ENCODE peak calls at places on chromosomes 11 and 22, in five cellular contexts. W is MM.1S, Y is IMR-90, C is neural progenitor cell, T is SK-N-SH. E is an unnamed sample. For H3K4me1, the result is how much of the 10 kb centered on the place peaks cover.

GRCh38 chr22:38126928-38127668 is 16.6 kb upstream of the BAIAP2L2 start:
- DNase-seq in Y (no peak), C (peak), W (no peak), T (no peak), E (no peak)

GRCh38 chr11:129252621-129253020 is 60.5 kb upstream of the ARHGAP32 start:
- DNase-seq in C (peak), Y (no peak), W (no peak), T (no peak), E (no peak)

GRCh38 chr11:22192642-22193347 is at the start of gene ANO5:
- DNase-seq in C (peak), T (peak), Y (no peak), W (peak), E (no peak)

GRCh38 chr11:2901854-2902783 is 16.5 kb upstream of the CDKN1C start:
- DNase-seq in W (peak), C (peak), Y (peak), T (peak), E (peak)

GRCh38 chr11:33659370-33660139 is 41.1 kb downstream of the C11orf91 start:
- DNase-seq in Y (no peak), T (no peak), W (no peak), C (no peak), E (peak)

GRCh38 chr22:25447689-25448434 is 116.6 kb upstream of the GRK3 start:
- DNase-seq in T (peak), Y (peak), C (peak), W (peak), E (peak)

GRCh38 chr11:35260342-35260985 is 121.5 kb downstream of the CD44 start:
- DNase-seq in W (no peak), T (no peak), Y (peak), C (no peak), E (peak)

GRCh38 chr11:74932797-74933196 is 16.1 kb downstream of the XRRA1 start:
- DNase-seq in Y (peak), W (no peak), T (no peak), C (no peak), E (no peak)

GRCh38 chr11:5364214-5364613 is 12.9 kb downstream of the OR51B6 start:
- DNase-seq in W (no peak), Y (peak), T (no peak), C (no peak), E (no peak)

DNA sequence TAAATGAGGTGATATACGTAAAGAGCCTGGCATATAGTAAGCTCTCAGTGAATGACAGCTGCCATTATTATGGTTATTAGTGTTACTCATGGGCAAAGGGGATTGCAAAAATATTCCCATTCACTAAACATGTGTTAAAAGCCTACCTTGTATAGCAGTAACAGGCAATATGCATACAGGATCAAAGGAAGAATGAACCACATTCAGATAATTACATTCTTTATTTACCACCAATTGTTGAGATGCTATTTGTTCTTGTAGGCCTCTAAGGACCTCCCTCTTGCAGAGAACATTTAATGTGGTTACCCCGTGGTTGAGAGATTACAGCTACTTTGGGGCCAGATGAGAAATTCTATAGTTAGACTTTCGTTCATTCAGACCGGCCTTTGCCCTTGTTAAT is 82.7 kb upstream of the DRD2 start:
- DNase-seq in W (no peak), C (no peak), T (no peak), Y (no peak), E (no peak)
- H3K27ac ChIP-seq in W (no peak), C (no peak), T (no peak), Y (no peak), E (no peak)

DNA sequence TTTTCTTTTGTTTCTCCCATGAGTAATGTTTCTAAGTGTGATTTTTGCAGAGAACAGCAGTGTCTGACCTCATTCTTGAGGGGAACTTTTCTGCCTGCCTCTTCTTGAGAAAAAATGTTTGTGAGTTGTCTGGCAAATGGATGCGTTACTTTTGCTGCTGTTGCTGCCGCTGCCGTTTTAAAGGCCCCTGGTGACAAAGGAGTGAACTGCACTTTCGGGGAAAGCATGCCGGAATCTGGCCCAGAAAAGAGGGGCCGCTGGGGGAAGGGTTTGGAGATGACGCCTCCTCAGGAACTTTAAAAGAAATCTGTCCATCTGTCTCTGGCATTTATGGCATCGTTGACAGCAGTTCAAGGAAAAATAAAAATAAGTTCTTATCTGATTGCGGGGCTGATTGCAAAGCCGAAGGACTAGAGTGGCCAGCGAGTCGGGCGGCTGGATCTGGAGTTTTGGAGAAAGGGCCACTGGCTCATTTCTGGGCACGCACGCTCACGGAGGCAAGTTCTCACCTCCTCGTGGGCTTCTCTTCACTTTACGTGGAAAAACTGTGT is 16.5 kb downstream of the ZBTB16 start:
- DNase-seq in T (peak), Y (peak), W (no peak), C (peak), E (peak)
- H3K4me1 ChIP-seq in T (under half), Y (under half), W (under half), C (half or more), E (under half)

DNA sequence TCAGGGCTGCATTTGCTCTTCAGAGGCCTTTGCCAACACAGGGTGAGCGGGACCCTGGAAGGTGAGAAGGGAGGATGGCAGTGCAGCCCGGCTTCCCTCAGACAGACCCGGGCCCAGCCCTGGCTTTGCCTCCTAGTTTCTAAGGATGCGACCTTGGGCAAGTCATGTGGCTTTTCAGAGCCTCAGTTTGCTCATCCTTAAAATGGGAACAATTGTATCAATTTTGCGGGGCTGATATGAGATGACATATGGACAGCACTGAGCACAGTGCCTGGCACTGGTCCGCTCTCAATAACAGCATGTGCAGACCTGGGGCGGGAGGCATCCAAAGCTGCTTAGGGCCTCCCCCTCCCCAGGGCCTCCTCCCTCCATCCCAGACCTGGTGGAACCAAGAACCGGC is 74.7 kb upstream of the THY1 start:
- DNase-seq in T (no peak), W (no peak), C (no peak), Y (no peak), E (no peak)
- H3K9ac ChIP-seq in T (no peak), W (no peak), C (no peak), Y (no peak), E (no peak)

DNA sequence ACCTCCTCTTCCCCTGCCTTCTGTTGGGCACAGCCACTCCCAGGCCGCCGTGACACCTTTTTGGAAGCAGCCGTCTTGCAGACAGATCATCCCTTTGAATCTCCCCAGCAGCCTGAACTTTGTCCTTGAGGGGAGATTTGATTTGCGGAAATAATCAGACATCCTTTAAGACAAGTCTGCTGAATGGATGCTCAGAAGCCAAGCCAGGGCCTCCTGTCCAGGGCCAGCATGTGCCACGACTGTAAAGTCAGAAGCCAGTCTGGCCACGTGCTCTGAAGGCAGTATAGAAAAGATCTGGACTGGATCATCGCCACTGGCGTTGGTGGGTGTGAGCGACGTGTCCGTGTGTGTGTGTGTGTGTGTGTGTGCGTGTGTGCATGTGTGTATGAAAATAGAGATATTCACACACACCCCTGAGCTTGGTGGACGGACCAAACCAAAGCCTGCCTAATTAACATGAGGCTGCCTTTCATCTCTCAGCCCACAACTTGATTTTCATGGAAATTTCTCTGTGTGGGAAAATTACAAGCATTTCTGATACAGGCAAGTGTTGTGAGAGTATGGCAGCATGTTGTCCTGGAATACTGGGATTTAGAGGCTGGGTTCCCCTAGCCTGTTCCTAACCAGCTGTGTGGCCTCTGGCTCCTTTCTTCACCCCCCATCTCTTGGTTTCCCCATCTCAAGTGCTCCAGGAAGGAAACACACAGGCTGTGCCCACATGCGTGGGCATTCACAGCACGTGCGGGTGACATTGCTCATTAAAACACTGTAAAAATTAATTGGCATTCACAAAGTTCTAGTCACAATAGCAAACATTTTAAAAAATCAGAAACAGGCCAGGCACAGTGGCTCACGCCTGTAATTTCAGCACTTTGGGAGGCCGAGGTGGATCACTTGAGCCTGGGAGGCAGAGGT is 61.8 kb upstream of the WNT7B start:
- DNase-seq in T (no peak), C (no peak), W (no peak), Y (no peak), E (no peak)
- H3K27ac ChIP-seq in T (peak), C (no peak), W (no peak), Y (no peak), E (no peak)

GRCh38 chr11:17163296-17163695 is 44.5 kb downstream of the PIK3C2A start:
- DNase-seq in T (no peak), W (no peak), C (no peak), Y (no peak), E (no peak)

GRCh38 chr11:17164361-17165246 is 43.2 kb downstream of the PIK3C2A start:
- DNase-seq in W (peak), C (no peak), Y (peak), T (no peak), E (no peak)

GRCh38 chr11:17163742-17164141 is 44.0 kb downstream of the PIK3C2A start:
- DNase-seq in C (no peak), W (no peak), Y (no peak), T (no peak), E (no peak)

GRCh38 chr11:17162376-17162775 is 45.4 kb downstream of the PIK3C2A start:
- DNase-seq in C (no peak), T (no peak), W (no peak), Y (no peak), E (no peak)

DNA sequence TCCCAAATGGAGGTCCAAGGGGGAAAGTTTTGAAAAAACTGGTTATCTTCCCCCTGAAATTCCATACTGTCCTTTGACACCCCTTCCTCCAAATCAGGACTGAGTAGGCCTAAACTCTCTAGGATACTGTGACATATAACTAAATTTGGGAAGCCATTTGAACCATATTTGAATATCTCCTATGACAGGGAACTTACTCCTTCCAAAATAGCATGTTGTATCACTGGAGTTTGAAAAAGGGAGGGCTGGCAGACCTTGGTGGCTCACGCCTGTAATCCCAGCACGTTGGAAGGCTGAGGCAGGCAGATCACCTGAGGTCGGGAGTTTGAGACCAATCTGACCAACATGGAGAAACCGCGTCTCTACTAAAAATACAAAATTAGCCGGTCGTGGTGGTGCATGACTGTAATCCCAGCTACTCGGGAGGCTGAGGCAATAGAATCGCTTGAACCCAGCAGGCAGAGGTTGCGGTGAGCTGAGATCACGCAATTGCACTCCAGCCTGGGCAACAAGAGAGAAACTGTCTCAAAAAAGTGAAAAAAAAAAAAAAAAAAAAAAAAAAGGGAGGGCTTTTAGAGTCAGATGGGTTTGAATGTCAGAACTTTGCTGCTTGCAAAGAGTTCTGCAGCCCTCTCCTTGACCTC is 42.4 kb downstream of the PIK3C2A start:
- DNase-seq in Y (no peak), T (no peak), C (no peak), W (no peak), E (no peak)
- H3K4me1 ChIP-seq in Y (under half), T (under half), C (under half), W (half or more), E (under half)

GRCh38 chr22:27719535-27720227 is 81.9 kb downstream of the MN1 start:
- DNase-seq in C (no peak), T (no peak), W (no peak), Y (peak), E (peak)
- H3K9ac ChIP-seq in C (no peak), T (no peak), W (no peak), Y (no peak), E (no peak)

DNA sequence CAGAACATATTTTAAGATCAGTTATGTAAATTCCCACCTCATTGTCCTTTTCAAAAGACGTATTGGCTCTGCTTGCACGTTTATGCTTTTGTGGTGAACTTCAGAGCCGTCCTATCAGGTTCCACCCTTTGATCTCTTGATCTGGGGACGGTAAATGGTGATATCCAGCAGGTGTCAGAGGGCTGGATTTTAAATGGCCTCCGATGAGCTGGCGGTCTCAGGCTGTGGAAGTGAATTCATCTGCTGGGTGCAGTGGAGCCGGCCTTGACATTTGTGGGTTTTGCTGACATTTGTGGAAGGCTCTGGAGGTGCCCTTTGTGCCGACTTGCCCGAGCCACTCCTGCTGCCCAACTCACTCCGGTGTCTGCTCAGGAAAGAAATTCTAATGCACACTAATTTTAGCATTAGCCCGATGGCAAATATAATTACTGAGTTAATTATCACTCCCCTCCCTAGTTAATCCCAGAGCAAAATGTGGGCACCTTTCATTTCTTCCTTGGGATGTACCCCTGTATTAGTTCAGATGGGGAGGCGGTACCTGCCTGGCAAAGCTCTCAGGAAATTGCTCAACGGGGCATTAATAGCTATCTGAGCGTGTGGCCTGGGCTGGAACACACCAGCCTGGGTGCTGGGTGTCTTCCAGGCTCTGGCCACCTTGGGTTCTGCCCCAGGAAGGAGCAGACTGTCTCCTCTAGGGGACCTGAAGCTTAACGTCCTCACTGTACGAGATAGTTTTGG is 9.1 kb downstream of the LRP5 start:
- DNase-seq in C (no peak), W (no peak), T (no peak), Y (no peak), E (no peak)
- H3K27ac ChIP-seq in C (no peak), W (no peak), T (no peak), Y (no peak), E (no peak)

GRCh38 chr11:18617688-18618340 is 16.3 kb downstream of the SPTY2D1 start:
- DNase-seq in T (no peak), C (no peak), W (peak), Y (peak), E (no peak)

GRCh38 chr11:18612394-18612793 is 12.8 kb downstream of the MISFA start:
- DNase-seq in C (no peak), Y (peak), W (no peak), T (no peak), E (no peak)

GRCh38 chr11:18614667-18615066 is 15.1 kb downstream of the MISFA start:
- DNase-seq in Y (no peak), W (no peak), C (no peak), T (no peak), E (no peak)

GRCh38 chr11:18618341-18619025 is 15.7 kb downstream of the SPTY2D1 start:
- DNase-seq in W (no peak), T (no peak), C (no peak), Y (peak), E (no peak)

DNA sequence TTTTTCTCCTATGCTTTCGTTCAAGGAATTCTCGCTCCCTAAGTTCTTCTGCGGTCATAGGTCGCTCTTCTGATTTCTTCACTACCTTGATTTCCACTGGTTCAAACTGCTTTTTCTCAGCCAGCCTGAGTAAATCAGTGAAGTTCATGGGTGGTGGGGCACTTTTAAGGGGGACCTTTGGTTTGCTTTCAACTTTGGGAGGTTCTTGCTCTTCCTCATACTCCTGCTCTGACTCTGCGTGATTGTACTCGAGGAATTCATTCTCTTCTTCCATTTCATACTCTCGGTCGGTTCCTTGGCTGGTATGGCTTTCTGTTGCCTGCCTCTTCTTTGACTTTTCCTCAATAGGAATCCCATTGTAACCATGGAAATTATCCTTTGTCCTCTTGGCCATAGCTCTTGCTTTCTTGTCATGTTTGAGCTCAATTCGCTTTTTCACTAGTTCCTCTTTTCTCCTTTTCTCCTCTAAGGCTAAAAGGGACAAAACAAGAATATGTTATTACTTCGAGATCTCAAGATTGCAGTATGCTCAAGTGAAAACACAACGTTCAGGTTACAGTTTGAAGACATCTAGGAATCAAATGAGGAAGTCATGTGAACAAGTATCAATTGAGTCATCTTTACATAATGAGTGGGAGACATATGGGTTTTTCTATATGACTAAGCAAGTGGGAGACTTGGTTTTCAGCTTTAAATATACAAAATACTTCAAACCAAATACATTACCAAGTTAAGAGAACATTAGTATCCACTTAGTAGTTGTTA is 16.2 kb downstream of the MISFA start:
- DNase-seq in Y (peak), T (no peak), C (no peak), W (no peak), E (no peak)
- H3K4me1 ChIP-seq in Y (under half), T (under half), C (under half), W (under half), E (under half)

E was measured in Karpas-422.